ENCODE peak calls at places on chromosomes 6 and 20, in nine cellular contexts. P is breast epithelium, E is mammary epithelial cell, F is HepG2, K is A549, L is psoas muscle, Z is heart left ventricle, X is PC-9, O is uterus. N is an unnamed sample. For H3K4me1, the result is how much of the 10 kb centered on the place peaks cover.

GRCh38 chr6:133587396-133587795 is 301.5 kb upstream of the TCF21 start:
- DNase-seq in F (no peak), K (no peak), P (no peak), E (no peak), Z (no peak), O (no peak), X (no peak), L (no peak), N (no peak)

GRCh38 chr6:2616796-2617195 is 133.9 kb downstream of the MYLK4 start:
- DNase-seq in K (no peak), Z (no peak), X (no peak), F (no peak), P (no peak), L (no peak), E (no peak), O (no peak), N (no peak)

GRCh38 chr6:89432875-89433636 is at the start of gene ANKRD6:
- DNase-seq in Z (peak), E (peak), F (peak), O (peak), K (peak), X (peak), P (peak), L (peak), N (peak)

GRCh38 chr6:43405354-43405753 is 22.0 kb upstream of the ABCC10 start:
- DNase-seq in L (no peak), K (no peak), Z (no peak), X (no peak), P (no peak), E (peak), F (no peak), O (no peak), N (no peak)

GRCh38 chr6:227074-227782 is 65.1 kb upstream of the DUSP22 start:
- DNase-seq in Z (no peak), L (no peak), O (no peak), F (no peak), E (no peak), K (no peak), P (no peak), X (no peak), N (no peak)

GRCh38 chr6:169969372-169970099 is 218.1 kb downstream of the ERMARD start:
- DNase-seq in L (no peak), P (peak), E (no peak), Z (no peak), X (no peak), F (no peak), K (no peak), O (peak), N (peak)

GRCh38 chr20:9359561-9360308 is 154.7 kb upstream of the LAMP5 start:
- DNase-seq in E (peak), O (peak), X (peak), F (peak), L (peak), K (peak), P (no peak), Z (peak), N (no peak)

GRCh38 chr6:83962592-83962991 is 71.0 kb upstream of the MRAP2 start:
- DNase-seq in X (no peak), F (no peak), Z (no peak), P (no peak), L (no peak), E (no peak), O (no peak), K (no peak), N (no peak)

GRCh38 chr6:105781248-105781647 is 304.9 kb upstream of the PRDM1 start:
- DNase-seq in X (peak), E (peak), L (no peak), O (peak), K (no peak), F (no peak), Z (no peak), P (no peak), N (no peak)

GRCh38 chr6:105993341-105993740 is 92.8 kb upstream of the PRDM1 start:
- DNase-seq in O (peak), X (no peak), E (no peak), F (no peak), K (no peak), Z (no peak), L (no peak), P (no peak), N (no peak)

GRCh38 chr6:659716-660581 is 3.0 kb upstream of the HUS1B start:
- DNase-seq in X (no peak), E (no peak), F (no peak), O (no peak), L (no peak), Z (no peak), K (no peak), P (no peak), N (no peak)

GRCh38 chr6:169689247-169689646 is 12.6 kb downstream of the WDR27 start:
- DNase-seq in E (peak), Z (no peak), K (no peak), F (no peak), O (no peak), X (no peak), L (no peak), P (no peak), N (no peak)

GRCh38 chr6:79543411-79543810 is 6.2 kb upstream of the LCA5 start:
- DNase-seq in P (no peak), K (no peak), L (no peak), O (no peak), X (no peak), E (no peak), Z (no peak), F (no peak), N (no peak)

GRCh38 chr6:38827024-38827423 is 111.9 kb downstream of the DNAH8 start:
- DNase-seq in O (no peak), X (no peak), K (no peak), F (no peak), P (no peak), L (no peak), Z (no peak), E (no peak), N (no peak)

GRCh38 chr6:80214436-80215022 is 108.1 kb downstream of the BCKDHB start:
- DNase-seq in X (peak), P (no peak), K (peak), F (peak), L (no peak), Z (no peak), E (peak), O (no peak), N (no peak)

GRCh38 chr20:40692240-40693011 is 3.4 kb upstream of the MAFB start:
- DNase-seq in X (no peak), Z (peak), O (no peak), K (no peak), E (no peak), L (no peak), P (no peak), F (no peak), N (no peak)

GRCh38 chr6:118812972-118813371 is 81.0 kb upstream of the ASF1A start:
- DNase-seq in X (no peak), P (no peak), L (no peak), F (no peak), E (peak), Z (no peak), K (no peak), O (no peak), N (no peak)

GRCh38 chr6:235763-236360 is 56.4 kb upstream of the DUSP22 start:
- DNase-seq in L (no peak), Z (no peak), F (peak), K (no peak), X (no peak), P (no peak), E (peak), O (peak), N (no peak)

GRCh38 chr20:33211817-33212424 is 5.2 kb upstream of the BPIFA3 start:
- DNase-seq in O (no peak), E (peak), L (no peak), F (peak), Z (no peak), P (no peak), X (peak), K (peak), N (no peak)

GRCh38 chr20:51311636-51312479 is 230.7 kb downstream of the NFATC2 start:
- DNase-seq in O (no peak), E (peak), K (no peak), X (peak), F (no peak), Z (no peak), P (no peak), L (no peak), N (no peak)

GRCh38 chr6:125750692-125751333 is 1.4 kb downstream of the HEY2 start:
- DNase-seq in O (no peak), L (no peak), K (no peak), E (no peak), P (no peak), F (no peak), X (no peak), Z (no peak), N (no peak)

GRCh38 chr20:44098657-44099056 is 88.3 kb downstream of the JPH2 start:
- DNase-seq in E (no peak), O (no peak), X (no peak), P (no peak), K (no peak), L (no peak), F (no peak), Z (no peak), N (no peak)

DNA sequence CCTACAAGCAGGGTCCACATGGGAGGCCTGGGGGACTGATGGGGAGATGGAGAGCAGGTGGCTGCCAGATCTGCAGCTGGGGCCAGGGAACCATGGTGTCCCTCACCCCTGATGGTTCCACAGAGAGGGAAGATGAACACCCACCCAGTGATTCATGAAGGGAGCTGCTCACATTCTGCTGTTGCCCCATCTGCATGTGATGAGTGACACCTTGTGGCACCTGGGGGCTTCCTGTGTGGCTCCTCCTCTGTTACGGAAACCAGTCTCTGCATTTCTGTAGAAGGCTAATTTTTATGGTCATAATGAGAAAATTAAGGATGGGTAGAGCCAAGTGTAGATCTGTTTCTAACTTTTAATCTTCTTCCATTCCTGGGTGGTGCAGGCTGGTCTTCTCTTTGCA is 217.1 kb downstream of the SMOC2 start:
- DNase-seq in E (no peak), L (no peak), O (peak), Z (no peak), X (no peak), P (no peak), K (no peak), F (peak), N (no peak)
- TF ChIP-seq CTCF in E (no peak), L (no peak), O (no peak), Z (no peak), X (no peak), P (no peak), K (no peak), F (peak), N (no peak)

GRCh38 chr20:57479196-57479595 is 45.7 kb downstream of the CTCFL start:
- DNase-seq in X (no peak), L (no peak), F (no peak), E (no peak), O (no peak), P (peak), Z (no peak), K (no peak), N (no peak)
- H3K4me1 ChIP-seq in X (under half), L (under half), F (under half), E (under half), O (under half), P (under half), Z (under half), K (under half), N (under half)

GRCh38 chr20:46642944-46643343 is 8.3 kb downstream of the SLC13A3 start:
- DNase-seq in P (no peak), Z (no peak), K (no peak), F (no peak), O (no peak), L (no peak), X (no peak), E (no peak), N (no peak)

GRCh38 chr20:46646659-46647380 is 4.4 kb downstream of the SLC13A3 start:
- DNase-seq in Z (no peak), P (no peak), E (no peak), X (no peak), L (no peak), K (no peak), F (no peak), O (no peak), N (no peak)

GRCh38 chr20:46644160-46644559 is 7.1 kb downstream of the SLC13A3 start:
- DNase-seq in P (no peak), X (no peak), L (no peak), K (no peak), O (no peak), Z (no peak), E (no peak), F (no peak), N (no peak)

GRCh38 chr20:46646122-46646521 is 5.1 kb downstream of the SLC13A3 start:
- DNase-seq in P (no peak), L (no peak), Z (no peak), X (no peak), K (no peak), E (no peak), O (no peak), F (no peak), N (no peak)

GRCh38 chr20:46644733-46645132 is 6.5 kb downstream of the SLC13A3 start:
- DNase-seq in F (no peak), Z (no peak), E (no peak), X (no peak), P (no peak), L (no peak), K (no peak), O (no peak), N (no peak)
- TF ChIP-seq CTCF in F (no peak), Z (no peak), E (no peak), X (no peak), P (no peak), L (no peak), K (no peak), O (no peak), N (no peak)

DNA sequence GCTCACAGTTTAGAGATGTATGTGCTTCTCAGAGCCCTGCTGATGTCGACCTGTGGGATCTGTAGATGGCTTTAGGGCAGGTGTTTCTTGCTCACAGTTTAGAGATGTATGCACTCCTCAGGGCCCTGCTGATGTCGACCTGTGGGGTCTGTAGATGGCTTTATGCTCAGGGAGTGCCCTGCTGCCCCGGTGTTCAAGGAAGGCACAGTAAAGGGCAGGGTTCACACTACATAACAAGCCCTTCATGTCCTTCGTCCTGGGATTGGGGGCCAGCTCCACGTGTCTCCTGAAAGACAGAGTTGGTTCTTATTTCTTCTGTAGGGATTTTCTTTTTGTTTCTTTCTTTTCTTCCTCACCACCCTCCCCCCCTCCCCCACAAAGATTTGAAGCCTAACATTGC is 91.1 kb downstream of the SMOC2 start:
- DNase-seq in Z (no peak), L (no peak), O (no peak), X (no peak), K (no peak), E (no peak), F (no peak), P (no peak), N (no peak)
- H3K4me1 ChIP-seq in Z (under half), L (under half), O (under half), X (under half), K (under half), E (under half), F (under half), P (under half), N (under half)

GRCh38 chr6:51515052-51515402 is 572.4 kb downstream of the PKHD1 start:
- DNase-seq in P (no peak), O (no peak), F (no peak), Z (no peak), E (peak), K (no peak), X (no peak), L (no peak), N (no peak)
- TF ChIP-seq CTCF in P (no peak), O (no peak), F (no peak), Z (no peak), E (no peak), K (no peak), X (no peak), L (no peak), N (no peak)

GRCh38 chr6:143675327-143675900 is 2.4 kb upstream of the PHACTR2 start:
- DNase-seq in K (no peak), L (no peak), F (peak), O (no peak), Z (no peak), P (no peak), E (no peak), X (no peak), N (no peak)
- H3K4me1 ChIP-seq in K (half or more), L (under half), F (half or more), O (under half), Z (under half), P (under half), E (under half), X (half or more), N (under half)

DNA sequence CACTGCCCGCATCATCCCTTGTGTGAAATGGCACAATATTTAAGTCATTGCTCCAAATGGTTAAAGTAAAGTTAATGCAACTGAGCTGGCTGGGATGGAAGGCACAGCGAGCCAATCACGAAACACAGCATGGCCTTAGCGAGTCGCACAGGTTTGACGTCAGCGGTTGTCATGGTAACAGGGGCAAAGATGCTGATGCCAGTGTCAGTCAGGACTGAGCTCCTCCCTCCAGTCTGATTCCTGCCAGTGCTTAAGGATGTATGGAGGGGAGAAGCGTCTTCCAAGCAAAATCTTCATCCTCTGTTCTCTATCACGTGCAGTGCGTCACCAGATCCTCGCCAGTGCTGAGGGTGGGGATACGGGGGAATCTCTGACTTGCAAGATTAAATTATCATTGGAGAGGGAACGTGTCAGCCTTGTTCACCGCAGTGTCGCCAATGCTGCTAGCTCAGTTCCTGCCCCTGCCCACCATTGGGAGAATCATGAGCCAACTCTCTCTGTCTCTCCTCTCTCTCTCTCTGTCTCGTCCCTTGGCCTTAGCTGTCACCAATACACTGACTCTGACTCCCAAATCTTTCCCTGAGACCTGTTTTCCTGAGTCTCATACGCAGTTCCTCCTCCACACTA is 24.5 kb downstream of the TSPYL4 start:
- DNase-seq in X (no peak), L (peak), Z (peak), F (no peak), E (no peak), O (peak), P (no peak), K (no peak), N (no peak)
- TF ChIP-seq CTCF in X (no peak), L (no peak), Z (no peak), F (no peak), E (no peak), O (no peak), P (no peak), K (no peak), N (no peak)

DNA sequence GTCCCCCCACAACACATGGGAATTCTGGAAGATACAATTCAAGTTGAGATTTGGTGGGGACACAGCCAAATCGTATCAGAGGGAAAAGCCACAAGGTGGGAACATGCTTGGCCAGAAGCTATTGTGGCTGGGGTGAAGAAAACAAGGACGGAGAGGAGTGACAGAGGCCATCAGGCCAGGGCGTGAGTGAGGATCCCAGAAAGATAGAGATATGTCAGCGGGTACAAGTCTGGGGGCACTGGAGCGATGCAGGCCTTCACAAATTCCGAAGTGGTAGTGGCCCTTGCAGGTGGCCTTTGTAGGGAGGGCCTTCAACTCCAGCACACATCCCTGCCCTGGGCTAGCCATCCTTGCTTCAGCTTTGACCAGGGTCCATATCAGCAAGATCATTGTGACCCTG is 159.1 kb downstream of the BCAS1 start:
- DNase-seq in P (no peak), X (no peak), Z (no peak), O (no peak), F (no peak), E (no peak), K (no peak), L (no peak), N (no peak)
- H3K4me1 ChIP-seq in P (under half), X (half or more), Z (under half), O (under half), F (under half), E (under half), K (under half), L (under half), N (half or more)

N was measured in left lung.